ENCODE peak calls at places on chromosomes 1 and 21, in five cellular contexts. One of them, this sample, is unnamed.
A peak's percentile ranks its signal among the peaks of the same experiment; 100 is the strongest.

GRCh38 chr1:116762781-116763115 is 8.5 kb downstream of the CD2 start:
- DNase-seq in activated T-cell treated with anti-CD3 and anti-CD28 coated beads, Interleukin-2, amount 50 U/mL, for 4 hours: no peak
- DNase-seq in stimulated activated CD8-positive, alpha-beta memory T cell treated with anti-CD3 and anti-CD28 coated beads, Interleukin-7, amount 100 ng/mL, for 1 hour: no peak
- DNase-seq in CD14-positive monocyte: no peak
- DNase-seq in HT1080: no peak
- DNase-seq in this sample: peak; percentile 22

GRCh38 chr21:20647603-20648002 is 350.6 kb upstream of the NCAM2 start:
- DNase-seq in stimulated activated CD8-positive, alpha-beta memory T cell treated with anti-CD3 and anti-CD28 coated beads, Interleukin-7, amount 100 ng/mL, for 1 hour: no peak
- DNase-seq in activated T-cell treated with anti-CD3 and anti-CD28 coated beads, Interleukin-2, amount 50 U/mL, for 4 hours: no peak
- DNase-seq in HT1080: peak; percentile 82
- DNase-seq in CD14-positive monocyte: no peak
- DNase-seq in this sample: no peak

GRCh38 chr1:89022167-89022959 is at the start of gene GBP3:
- DNase-seq in stimulated activated CD8-positive, alpha-beta memory T cell treated with anti-CD3 and anti-CD28 coated beads, Interleukin-7, amount 100 ng/mL, for 1 hour: no peak
- DNase-seq in HT1080: peak; percentile 65
- DNase-seq in CD14-positive monocyte: no peak
- DNase-seq in activated T-cell treated with anti-CD3 and anti-CD28 coated beads, Interleukin-2, amount 50 U/mL, for 4 hours: no peak
- DNase-seq in this sample: no peak

GRCh38 chr1:209439828-209440227 is 143.7 kb upstream of the CAMK1G start:
- DNase-seq in stimulated activated CD8-positive, alpha-beta memory T cell treated with anti-CD3 and anti-CD28 coated beads, Interleukin-7, amount 100 ng/mL, for 1 hour: no peak
- DNase-seq in activated T-cell treated with anti-CD3 and anti-CD28 coated beads, Interleukin-2, amount 50 U/mL, for 4 hours: no peak
- DNase-seq in HT1080: no peak
- DNase-seq in CD14-positive monocyte: no peak
- DNase-seq in this sample: no peak

GRCh38 chr1:176416777-176417176 is 46.2 kb upstream of the PAPPA2 start:
- DNase-seq in HT1080: peak; percentile 43
- DNase-seq in stimulated activated CD8-positive, alpha-beta memory T cell treated with anti-CD3 and anti-CD28 coated beads, Interleukin-7, amount 100 ng/mL, for 1 hour: no peak
- DNase-seq in activated T-cell treated with anti-CD3 and anti-CD28 coated beads, Interleukin-2, amount 50 U/mL, for 4 hours: no peak
- DNase-seq in CD14-positive monocyte: no peak
- DNase-seq in this sample: no peak

GRCh38 chr1:89598450-89599331 is 34.2 kb upstream of the LRRC8C start:
- DNase-seq in stimulated activated CD8-positive, alpha-beta memory T cell treated with anti-CD3 and anti-CD28 coated beads, Interleukin-7, amount 100 ng/mL, for 1 hour: no peak
- DNase-seq in HT1080: peak; percentile 57
- DNase-seq in activated T-cell treated with anti-CD3 and anti-CD28 coated beads, Interleukin-2, amount 50 U/mL, for 4 hours: no peak
- DNase-seq in CD14-positive monocyte: no peak
- DNase-seq in this sample: no peak

GRCh38 chr1:171434717-171435346 is 50.5 kb upstream of the PRRC2C start:
- DNase-seq in stimulated activated CD8-positive, alpha-beta memory T cell treated with anti-CD3 and anti-CD28 coated beads, Interleukin-7, amount 100 ng/mL, for 1 hour: no peak
- DNase-seq in activated T-cell treated with anti-CD3 and anti-CD28 coated beads, Interleukin-2, amount 50 U/mL, for 4 hours: no peak
- DNase-seq in HT1080: peak; percentile 93
- DNase-seq in CD14-positive monocyte: peak; percentile 67
- DNase-seq in this sample: no peak

GRCh38 chr1:30684881-30685795 is 38.2 kb downstream of the MATN1 start:
- DNase-seq in CD14-positive monocyte: no peak
- DNase-seq in activated T-cell treated with anti-CD3 and anti-CD28 coated beads, Interleukin-2, amount 50 U/mL, for 4 hours: peak; percentile 8
- DNase-seq in HT1080: no peak
- DNase-seq in stimulated activated CD8-positive, alpha-beta memory T cell treated with anti-CD3 and anti-CD28 coated beads, Interleukin-7, amount 100 ng/mL, for 1 hour: no peak
- DNase-seq in this sample: peak; percentile 91